ENCODE peak calls at places on chromosomes 7 and 10, in eight cellular contexts. Y is sigmoid colon; T is mammary epithelial cell; A is nephron progenitor cell; R is upper lobe of right lung; O is kidney; P is endothelial cell; Q is CD8-positive, alpha-beta T cell. V is an unnamed sample.

GRCh38 chr10:71308244-71308643 is 10.8 kb upstream of the SLC29A3 start:
- DNase-seq in T (no peak), R (no peak), A (no peak), O (no peak), P (no peak), Q (no peak), Y (no peak), V (no peak)

GRCh38 chr10:11141571-11142091 is 124.0 kb downstream of the CELF2 start:
- DNase-seq in T (no peak), A (no peak), Y (no peak), Q (no peak), R (no peak), P (no peak), O (no peak), V (no peak)

GRCh38 chr7:107596881-107597581 is 17.0 kb downstream of the BCAP29 start:
- DNase-seq in R (no peak), O (no peak), P (peak; percentile 15), A (no peak), Q (no peak), Y (no peak), T (no peak), V (no peak)

GRCh38 chr7:145382762-145383161 is 546.9 kb upstream of the TPK1 start:
- DNase-seq in T (no peak), Y (no peak), O (no peak), A (no peak), Q (no peak), P (no peak), R (no peak), V (no peak)

GRCh38 chr10:32982293-32982709 is 24.3 kb upstream of the ITGB1 start:
- DNase-seq in Y (no peak), T (peak; percentile 89), R (no peak), O (no peak), Q (no peak), A (no peak), P (no peak), V (no peak)

GRCh38 chr7:30363778-30364563 is 79.6 kb downstream of the ZNRF2 start:
- DNase-seq in A (no peak), Y (no peak), R (no peak), P (no peak), Q (no peak), O (no peak), T (no peak), V (no peak)

GRCh38 chr10:75782463-75783248 is 351.2 kb downstream of the LRMDA start:
- DNase-seq in R (no peak), Y (no peak), T (no peak), A (no peak), O (no peak), Q (no peak), P (no peak), V (no peak)

GRCh38 chr7:94511763-94512162 is 2.2 kb downstream of the CASD1 start:
- DNase-seq in Q (no peak), R (no peak), T (peak; percentile 71), Y (no peak), P (no peak), O (no peak), A (no peak), V (no peak)

GRCh38 chr10:132141526-132142395 is 45.0 kb upstream of the DPYSL4 start:
- DNase-seq in A (no peak), Q (no peak), T (no peak), R (peak; percentile 59), P (no peak), O (peak; percentile 73), Y (peak; percentile 63), V (no peak)

GRCh38 chr7:151761957-151762356 is 115.0 kb downstream of the PRKAG2 start:
- DNase-seq in T (no peak), R (no peak), O (no peak), Y (no peak), Q (no peak), A (no peak), P (no peak), V (no peak)

GRCh38 chr7:101900103-101900502 is 82.7 kb downstream of the CUX1 start:
- DNase-seq in O (no peak), P (no peak), Y (peak; percentile 80), Q (no peak), R (no peak), T (peak; percentile 48), A (no peak), V (no peak)

GRCh38 chr10:127534074-127534473 is 15.0 kb upstream of the NPS start:
- DNase-seq in Q (no peak), A (no peak), T (no peak), R (no peak), P (no peak), Y (no peak), O (no peak), V (no peak)

GRCh38 chr10:129968937-129969527 is 5.0 kb upstream of the EBF3 start:
- DNase-seq in A (peak; percentile 88), T (no peak), Q (no peak), R (no peak), P (peak; percentile 92), Y (peak; percentile 64), O (no peak), V (peak; percentile 78)

GRCh38 chr7:96547371-96547811 is 162.3 kb downstream of the SEM1 start:
- DNase-seq in T (peak; percentile 15), R (no peak), A (no peak), Y (no peak), P (no peak), O (no peak), Q (no peak), V (no peak)

GRCh38 chr7:8581842-8582241 is 148.4 kb downstream of the NXPH1 start:
- DNase-seq in Y (no peak), R (no peak), P (no peak), Q (no peak), O (peak; percentile 29), T (no peak), A (no peak), V (no peak)

GRCh38 chr7:41027428-41028115 is 675.3 kb downstream of the INHBA start:
- DNase-seq in T (peak; percentile 83), O (no peak), P (no peak), Y (no peak), Q (no peak), A (no peak), R (no peak), V (no peak)

GRCh38 chr10:6423004-6423403 is 157.1 kb downstream of the PRKCQ start:
- DNase-seq in P (no peak), Q (no peak), O (no peak), A (no peak), T (peak; percentile 83), R (no peak), Y (no peak), V (no peak)

GRCh38 chr10:86082556-86082955 is 284.0 kb downstream of the GRID1 start:
- DNase-seq in Q (no peak), R (no peak), P (no peak), O (no peak), A (no peak), T (no peak), Y (peak; percentile 13), V (no peak)

GRCh38 chr10:76218045-76218444 is 786.6 kb downstream of the LRMDA start:
- DNase-seq in O (no peak), R (no peak), T (no peak), A (no peak), P (no peak), Q (no peak), Y (no peak), V (no peak)

GRCh38 chr7:2068693-2069471 is 163.9 kb downstream of the MAD1L1 start:
- DNase-seq in Q (no peak), T (no peak), A (no peak), P (no peak), O (no peak), Y (no peak), R (no peak), V (no peak)
- TF ChIP-seq CTCF in Q (no peak), T (no peak), A (no peak), P (no peak), O (no peak), Y (no peak), R (no peak), V (no peak)

GRCh38 chr7:64951250-64951848 is 39.5 kb downstream of the ZNF117 start:
- DNase-seq in P (no peak), R (no peak), Y (no peak), A (no peak), Q (no peak), O (no peak), T (peak; percentile 34), V (no peak)

GRCh38 chr7:64945481-64945756 is 42.3 kb downstream of the ZNF273 start:
- DNase-seq in A (no peak), O (no peak), T (no peak), R (no peak), Q (no peak), P (no peak), Y (no peak), V (no peak)

GRCh38 chr7:64945776-64946175 is 42.7 kb downstream of the ZNF273 start:
- DNase-seq in A (no peak), O (no peak), T (no peak), Y (no peak), R (no peak), P (no peak), Q (no peak), V (no peak)

GRCh38 chr7:64947252-64948000 is 43.4 kb downstream of the ZNF117 start:
- DNase-seq in R (peak; percentile 69), A (peak; percentile 41), O (peak; percentile 77), Y (no peak), P (peak; percentile 28), Q (no peak), T (no peak), V (peak; percentile 20)

GRCh38 chr7:64946772-64947171 is 43.7 kb downstream of the ZNF273 start:
- DNase-seq in T (no peak), P (peak; percentile 57), A (peak; percentile 27), Q (no peak), Y (no peak), R (peak; percentile 58), O (no peak), V (no peak)
- TF ChIP-seq CTCF in T (peak; percentile 36), P (no peak), A (no peak), Q (no peak), Y (no peak), R (peak; percentile 13), O (no peak), V (peak; percentile 44)

GRCh38 chr7:140078392-140078791 is 15.6 kb upstream of the PARP12 start:
- DNase-seq in O (no peak), A (no peak), Q (peak; percentile 15), R (no peak), T (no peak), P (no peak), Y (no peak), V (no peak)

GRCh38 chr7:140080919-140081318 is 18.2 kb upstream of the PARP12 start:
- DNase-seq in P (no peak), A (no peak), T (no peak), O (no peak), Q (no peak), R (no peak), Y (no peak), V (no peak)

GRCh38 chr7:140082770-140083169 is 20.0 kb upstream of the PARP12 start:
- DNase-seq in Y (no peak), P (no peak), Q (no peak), R (peak; percentile 46), T (no peak), A (no peak), O (no peak), V (no peak)

GRCh38 chr7:140081774-140082425 is 19.1 kb upstream of the PARP12 start:
- DNase-seq in R (peak; percentile 13), Y (no peak), Q (no peak), A (no peak), O (no peak), T (no peak), P (no peak), V (no peak)

GRCh38 chr7:140079121-140079536 is 16.4 kb upstream of the PARP12 start:
- DNase-seq in A (peak; percentile 42), R (no peak), P (peak; percentile 65), Q (no peak), Y (no peak), O (no peak), T (peak; percentile 46), V (no peak)
- TF ChIP-seq CTCF in A (peak; percentile 35), R (peak; percentile 24), P (peak; percentile 50), Q (no peak), Y (no peak), O (no peak), T (no peak), V (peak; percentile 53)

GRCh38 chr7:76201732-76202665 is at the start of gene SRRM3:
- DNase-seq in T (peak; percentile 48), O (peak; percentile 91), R (peak; percentile 90), P (peak; percentile 97), A (peak; percentile 97), Q (peak; percentile 84), Y (peak; percentile 72), V (peak; percentile 91)
- TF ChIP-seq CTCF in T (peak; percentile 66), O (peak; percentile 82), R (peak; percentile 55), P (peak; percentile 47), A (peak; percentile 56), Q (peak; percentile 56), Y (no peak), V (peak; percentile 83)